ENCODE peak calls at places on chromosomes 12 and 14, in nine cellular contexts. U, Y, T, G, I, L, F, N and S are unnamed samples.

GRCh38 chr12:91017043-91017442 is 12.3 kb upstream of the EPYC start:
- DNase-seq in U (no peak), Y (no peak), T (no peak), G (no peak), I (no peak), L (no peak), F (no peak), N (peak), S (no peak)

GRCh38 chr12:12606793-12607589 is 4.7 kb upstream of the CREBL2 start:
- DNase-seq in U (peak), Y (peak), T (no peak), G (peak), I (no peak), L (peak), F (no peak), N (peak), S (peak)

GRCh38 chr12:78210494-78210860 is 379.8 kb downstream of the NAV3 start:
- DNase-seq in U (peak), Y (no peak), T (no peak), G (no peak), I (no peak), L (no peak), F (no peak), N (no peak), S (no peak)

GRCh38 chr12:49198431-49199155 is 9.7 kb upstream of the TUBA1A start:
- DNase-seq in U (peak), Y (no peak), T (no peak), G (no peak), I (peak), L (peak), F (peak), N (peak), S (no peak)

GRCh38 chr14:51368721-51369163 is 128.7 kb downstream of the TMX1 start:
- DNase-seq in U (peak), Y (no peak), T (no peak), G (peak), I (peak), L (peak), F (no peak), N (peak), S (no peak)

GRCh38 chr12:111038941-111039340 is 118.6 kb upstream of the MYL2 start:
- DNase-seq in U (no peak), Y (no peak), T (no peak), G (no peak), I (no peak), L (no peak), F (no peak), N (no peak), S (no peak)

GRCh38 chr12:75120202-75120774 is 89.4 kb downstream of the KCNC2 start:
- DNase-seq in U (peak), Y (no peak), T (no peak), G (no peak), I (no peak), L (no peak), F (no peak), N (no peak), S (no peak)

GRCh38 chr14:96130854-96131253 is 73.8 kb upstream of the BDKRB2 start:
- DNase-seq in U (no peak), Y (no peak), T (no peak), G (no peak), I (no peak), L (peak), F (no peak), N (peak), S (no peak)

GRCh38 chr14:68979722-68980552 is 835 bp upstream of the ACTN1 start:
- DNase-seq in U (peak), Y (peak), T (peak), G (peak), I (peak), L (peak), F (peak), N (peak), S (no peak)

GRCh38 chr14:53432378-53432802 is 279.3 kb upstream of the DDHD1 start:
- DNase-seq in U (peak), Y (peak), T (peak), G (no peak), I (no peak), L (peak), F (peak), N (peak), S (peak)

GRCh38 chr12:121789800-121790748 is 3.4 kb downstream of the RHOF start:
- DNase-seq in U (no peak), Y (peak), T (peak), G (peak), I (no peak), L (no peak), F (peak), N (no peak), S (peak)

GRCh38 chr12:130818381-130819247 is 20.4 kb downstream of the STX2 start:
- DNase-seq in U (peak), Y (peak), T (peak), G (peak), I (peak), L (peak), F (peak), N (peak), S (peak)

GRCh38 chr12:41970744-41971143 is 173.9 kb downstream of the GXYLT1 start:
- DNase-seq in U (no peak), Y (no peak), T (no peak), G (no peak), I (no peak), L (no peak), F (no peak), N (no peak), S (no peak)

GRCh38 chr14:21026251-21026987 is 1.6 kb upstream of the NDRG2 start:
- DNase-seq in U (no peak), Y (no peak), T (no peak), G (no peak), I (peak), L (no peak), F (no peak), N (no peak), S (no peak)

GRCh38 chr12:131024721-131025120 is 71.0 kb downstream of the ADGRD1 start:
- DNase-seq in U (no peak), Y (no peak), T (no peak), G (no peak), I (no peak), L (no peak), F (no peak), N (no peak), S (no peak)

GRCh38 chr12:53287741-53288216 is 7.6 kb upstream of the PFDN5 start:
- DNase-seq in U (peak), Y (peak), T (peak), G (peak), I (peak), L (peak), F (peak), N (peak), S (peak)

GRCh38 chr12:116393859-116394650 is 116.6 kb upstream of the MED13L start:
- DNase-seq in U (no peak), Y (no peak), T (no peak), G (no peak), I (no peak), L (no peak), F (no peak), N (no peak), S (no peak)

GRCh38 chr12:109710747-109711595 is 2.7 kb upstream of the FAM222A start:
- DNase-seq in U (no peak), Y (peak), T (no peak), G (no peak), I (no peak), L (peak), F (no peak), N (peak), S (no peak)

DNA sequence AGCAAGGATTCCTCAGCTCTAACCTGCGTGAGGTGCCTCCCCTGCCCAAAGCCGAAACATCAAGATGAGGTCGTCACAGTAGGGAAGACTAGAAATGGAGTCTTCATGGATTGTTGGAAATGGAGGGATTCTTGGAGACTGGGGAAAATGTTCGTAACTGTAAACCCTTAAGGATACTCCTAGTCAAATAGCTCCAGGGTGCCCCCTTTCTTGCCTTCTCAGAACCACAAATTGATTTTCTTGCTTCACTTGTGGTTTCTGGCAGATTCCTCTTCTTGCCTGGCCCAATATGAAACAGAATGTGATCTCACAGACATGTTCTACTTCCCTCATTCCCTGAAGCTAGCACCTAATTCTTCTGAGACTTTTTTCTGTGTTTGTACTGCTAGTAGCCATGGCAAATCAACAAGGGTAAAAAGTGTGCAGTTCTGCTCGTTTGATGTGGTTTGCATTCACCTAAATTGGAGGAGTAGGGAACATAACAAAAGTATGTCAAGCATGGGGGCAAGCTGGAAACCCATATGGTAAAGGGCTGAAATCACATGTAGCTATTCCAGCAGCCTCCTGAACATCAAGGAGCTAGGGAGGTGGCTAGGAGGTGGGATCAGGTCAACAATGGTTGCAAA is 331.9 kb downstream of the PAWR start:
- DNase-seq in U (peak), Y (no peak), T (peak), G (no peak), I (no peak), L (no peak), F (no peak), N (peak), S (no peak)
- TF ChIP-seq CTCF in U (no peak), Y (no peak), T (peak), G (no peak), I (no peak), L (no peak), F (no peak), N (peak), S (no peak)

DNA sequence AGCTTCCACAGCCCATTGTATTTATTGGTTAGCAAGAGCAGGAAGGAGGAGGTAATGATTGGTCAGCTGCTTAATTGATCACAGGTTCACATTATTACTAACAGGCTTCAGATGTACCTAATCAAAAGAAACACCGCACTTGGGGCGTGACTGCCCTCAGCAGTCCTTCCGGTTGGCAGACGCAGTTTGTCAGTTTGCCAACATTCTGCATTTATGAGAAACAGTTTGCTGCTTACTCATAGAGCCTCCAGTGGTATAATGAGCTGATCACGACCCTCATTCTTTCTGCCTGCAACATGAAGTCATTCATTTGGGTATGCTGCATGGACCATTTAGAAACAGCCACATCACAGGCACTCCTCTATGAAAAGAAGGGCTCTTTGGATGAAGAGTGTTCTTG is 42.5 kb upstream of the PPM1H start:
- DNase-seq in U (peak), Y (peak), T (no peak), G (peak), I (no peak), L (peak), F (no peak), N (peak), S (no peak)
- TF ChIP-seq CTCF in U (no peak), Y (no peak), T (no peak), G (no peak), I (no peak), L (no peak), F (no peak), N (no peak), S (no peak)

GRCh38 chr12:865614-866013 is 83.9 kb downstream of the RAD52 start:
- DNase-seq in U (no peak), Y (no peak), T (no peak), G (no peak), I (no peak), L (no peak), F (no peak), N (no peak), S (no peak)

GRCh38 chr12:867905-868304 is 81.6 kb downstream of the RAD52 start:
- DNase-seq in U (no peak), Y (no peak), T (no peak), G (no peak), I (no peak), L (no peak), F (no peak), N (no peak), S (no peak)

GRCh38 chr12:870378-870777 is 79.1 kb downstream of the RAD52 start:
- DNase-seq in U (no peak), Y (no peak), T (peak), G (no peak), I (no peak), L (no peak), F (no peak), N (no peak), S (no peak)

GRCh38 chr12:873954-874353 is 75.5 kb downstream of the RAD52 start:
- DNase-seq in U (no peak), Y (no peak), T (no peak), G (no peak), I (no peak), L (peak), F (peak), N (peak), S (no peak)

DNA sequence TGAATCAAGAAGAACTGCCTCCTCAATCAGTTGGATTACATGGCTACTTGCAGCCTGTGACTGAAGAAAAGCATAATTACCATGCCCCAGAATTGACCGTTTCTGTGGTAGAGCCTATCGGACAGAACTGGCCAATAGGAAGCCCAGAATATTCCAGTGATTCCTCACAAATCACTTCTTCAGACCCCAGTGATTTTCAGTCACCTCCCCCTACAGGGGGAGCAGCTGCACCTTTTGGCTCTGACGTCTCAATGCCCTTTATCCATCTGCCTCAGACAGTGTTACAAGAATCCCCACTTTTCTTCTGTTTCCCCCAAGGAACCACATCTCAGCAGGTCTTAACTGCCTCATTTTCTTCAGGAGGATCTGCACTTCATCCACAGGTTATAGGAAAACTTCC is 80.8 kb downstream of the RAD52 start:
- DNase-seq in U (no peak), Y (no peak), T (no peak), G (no peak), I (no peak), L (no peak), F (no peak), N (no peak), S (no peak)
- TF ChIP-seq CTCF in U (peak), Y (no peak), T (no peak), G (no peak), I (no peak), L (no peak), F (no peak), N (peak), S (no peak)

DNA sequence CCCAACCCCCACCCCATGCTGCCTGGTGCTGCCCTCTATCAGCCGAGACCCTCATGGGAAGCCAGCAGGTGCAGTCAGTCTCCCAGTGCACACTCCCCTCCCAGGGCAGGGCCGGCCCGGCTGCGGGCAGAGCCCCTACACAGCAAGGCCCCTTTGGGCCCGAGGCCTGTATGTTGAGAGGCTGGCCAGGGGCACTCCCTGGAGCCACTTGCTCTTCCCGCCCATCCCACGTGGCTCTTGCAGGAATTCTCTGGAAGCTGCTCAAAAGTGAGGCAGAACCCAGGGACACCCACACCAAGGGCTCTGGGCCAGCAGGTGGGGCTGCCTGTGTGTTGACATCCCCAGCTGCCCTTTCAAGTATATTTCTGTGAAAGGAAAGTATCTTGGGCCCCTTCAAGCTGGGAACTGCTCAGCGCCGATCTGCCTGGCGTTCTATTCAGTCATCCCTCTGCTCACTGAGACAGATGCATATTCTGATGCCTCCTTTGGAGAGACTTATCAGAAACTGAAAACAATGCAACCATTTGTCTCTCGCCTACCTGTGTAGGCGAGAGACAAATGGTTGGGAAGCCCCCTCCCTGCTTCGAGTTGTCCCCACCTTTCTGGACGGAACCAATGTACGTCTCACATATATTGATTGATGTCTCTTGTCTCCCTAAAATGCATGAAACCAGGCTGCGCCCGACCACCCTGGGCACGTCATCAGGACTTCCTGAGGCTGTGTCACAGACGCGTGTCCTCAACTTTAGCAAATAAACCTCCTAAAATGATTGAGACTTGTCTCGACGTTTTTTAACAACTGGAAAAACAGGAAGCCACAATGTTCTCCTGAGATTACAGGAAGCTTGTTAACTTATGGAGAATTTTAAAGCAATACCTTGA is 6.0 kb downstream of the GPR132 start:
- DNase-seq in U (no peak), Y (no peak), T (no peak), G (no peak), I (no peak), L (peak), F (no peak), N (no peak), S (no peak)
- TF ChIP-seq CTCF in U (no peak), Y (no peak), T (no peak), G (no peak), I (no peak), L (peak), F (no peak), N (no peak), S (peak)

DNA sequence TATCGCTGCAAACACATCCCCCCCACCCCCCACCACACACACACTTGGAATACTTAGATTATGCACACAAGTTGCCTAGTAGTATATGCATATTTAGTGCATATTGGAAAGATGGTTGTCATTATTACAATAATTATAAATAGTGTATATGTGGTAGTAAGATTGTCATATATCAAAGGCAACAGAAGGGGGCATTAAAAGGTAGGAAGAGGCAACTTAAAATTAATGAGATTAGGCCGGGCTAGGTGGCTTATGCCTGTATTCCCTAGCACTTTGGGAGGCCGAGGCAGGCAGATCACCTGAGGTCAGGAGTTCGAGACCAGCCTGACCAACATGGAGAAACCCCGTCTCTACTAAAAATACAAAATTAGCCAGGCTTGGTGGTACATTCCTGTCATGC is 52.1 kb downstream of the GSC start:
- DNase-seq in U (no peak), Y (no peak), T (no peak), G (no peak), I (no peak), L (no peak), F (no peak), N (peak), S (no peak)
- TF ChIP-seq CTCF in U (no peak), Y (no peak), T (peak), G (no peak), I (no peak), L (no peak), F (no peak), N (peak), S (no peak)

GRCh38 chr12:104958009-104958945 is at the start of gene SLC41A2:
- DNase-seq in U (peak), Y (peak), T (peak), G (peak), I (peak), L (peak), F (peak), N (peak), S (peak)
- TF ChIP-seq CTCF in U (peak), Y (no peak), T (peak), G (peak), I (peak), L (peak), F (peak), N (peak), S (peak)

GRCh38 chr14:70416717-70417349 is at the start of gene SYNJ2BP:
- DNase-seq in U (peak), Y (peak), T (peak), G (peak), I (peak), L (peak), F (peak), N (peak), S (peak)

GRCh38 chr14:70416322-70416716 is 571 bp downstream of the SYNJ2BP start:
- DNase-seq in U (peak), Y (no peak), T (no peak), G (peak), I (no peak), L (no peak), F (no peak), N (peak), S (no peak)

GRCh38 chr14:70415788-70416187 is 1.1 kb downstream of the SYNJ2BP start:
- DNase-seq in U (no peak), Y (no peak), T (no peak), G (no peak), I (no peak), L (no peak), F (no peak), N (no peak), S (no peak)
- TF ChIP-seq CTCF in U (no peak), Y (no peak), T (no peak), G (no peak), I (no peak), L (no peak), F (no peak), N (no peak), S (no peak)

DNA sequence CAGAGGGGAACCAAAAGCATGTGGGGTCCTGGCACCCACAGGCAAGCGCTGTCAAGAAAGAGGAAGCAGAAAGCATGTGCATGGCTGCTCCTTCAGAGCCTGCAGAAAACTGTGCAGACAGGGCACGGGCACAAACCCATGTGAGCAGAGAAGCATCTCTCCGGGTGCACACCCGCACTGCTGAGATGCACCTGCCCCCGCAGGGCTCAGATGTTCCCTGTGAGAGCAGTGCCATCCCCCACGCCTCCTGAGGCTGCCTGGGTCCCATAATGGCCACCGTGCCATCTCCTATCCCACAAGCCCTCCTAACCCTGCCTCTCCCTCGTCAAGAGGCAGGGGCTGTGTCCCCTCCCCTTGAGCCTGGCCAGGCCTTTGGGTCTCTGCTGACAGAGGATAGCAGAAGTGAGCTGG is 32.3 kb upstream of the INF2 start:
- DNase-seq in U (no peak), Y (no peak), T (no peak), G (peak), I (no peak), L (no peak), F (peak), N (no peak), S (peak)
- TF ChIP-seq CTCF in U (no peak), Y (no peak), T (no peak), G (no peak), I (no peak), L (no peak), F (no peak), N (no peak), S (no peak)

GRCh38 chr12:6338955-6339761 is 2.7 kb downstream of the TNFRSF1A start:
- DNase-seq in U (no peak), Y (no peak), T (no peak), G (no peak), I (no peak), L (no peak), F (no peak), N (no peak), S (no peak)

GRCh38 chr12:6340745-6341438 is 984 bp downstream of the TNFRSF1A start:
- DNase-seq in U (no peak), Y (no peak), T (no peak), G (no peak), I (peak), L (no peak), F (no peak), N (no peak), S (no peak)

GRCh38 chr12:6341439-6342139 is at the start of gene TNFRSF1A:
- DNase-seq in U (peak), Y (peak), T (peak), G (peak), I (peak), L (peak), F (peak), N (peak), S (peak)

GRCh38 chr12:6343518-6343917 is 1.6 kb upstream of the TNFRSF1A start:
- DNase-seq in U (no peak), Y (no peak), T (no peak), G (no peak), I (no peak), L (no peak), F (peak), N (no peak), S (no peak)

GRCh38 chr12:6342140-6342889 is 439 bp upstream of the TNFRSF1A start:
- DNase-seq in U (no peak), Y (no peak), T (no peak), G (no peak), I (no peak), L (peak), F (no peak), N (no peak), S (no peak)
- TF ChIP-seq CTCF in U (no peak), Y (no peak), T (no peak), G (no peak), I (no peak), L (no peak), F (no peak), N (no peak), S (no peak)